ENCODE peak calls at places on chromosomes 1 and 21, in eight cellular contexts. N is tibial nerve; X is aorta; T is CD8-positive, alpha-beta T cell; C is stomach; B is naive thymus-derived CD4-positive, alpha-beta T cell; Y is pancreas; K is cardiac muscle cell. P is an unnamed sample. For H3K9me3, the result is how much of the 10 kb centered on the place peaks cover.

GRCh38 chr21:42836767-42837301 is 42.5 kb downstream of the WDR4 start:
- DNase-seq in N (no peak), X (no peak), T (no peak), C (peak), B (no peak), Y (peak), K (no peak), P (no peak)

GRCh38 chr1:37562984-37563383 is 6.2 kb downstream of the DNALI1 start:
- DNase-seq in N (no peak), X (no peak), T (no peak), C (no peak), B (no peak), Y (no peak), K (no peak), P (no peak)

GRCh38 chr1:161197560-161198205 is 1.2 kb downstream of the ADAMTS4 start:
- DNase-seq in N (no peak), X (peak), T (no peak), C (no peak), B (no peak), Y (no peak), K (no peak), P (no peak)

GRCh38 chr1:84406209-84406917 is 8.1 kb downstream of the DNASE2B start:
- DNase-seq in N (no peak), X (no peak), T (no peak), C (no peak), B (no peak), Y (no peak), K (no peak), P (no peak)

GRCh38 chr1:41427943-41428735 is 56.3 kb downstream of the EDN2 start:
- DNase-seq in N (no peak), X (peak), T (no peak), C (no peak), B (no peak), Y (no peak), K (no peak), P (no peak)

GRCh38 chr1:77347646-77348045 is 65.8 kb downstream of the AK5 start:
- DNase-seq in N (no peak), X (no peak), T (no peak), C (no peak), B (no peak), Y (no peak), K (no peak), P (no peak)

GRCh38 chr1:170599033-170599432 is 64.9 kb upstream of the PRRX1 start:
- DNase-seq in N (no peak), X (no peak), T (no peak), C (no peak), B (no peak), Y (no peak), K (no peak), P (no peak)

GRCh38 chr1:67052741-67053534 is 1.0 kb downstream of the SLC35D1 start:
- DNase-seq in N (peak), X (peak), T (peak), C (peak), B (peak), Y (peak), K (peak), P (no peak)

GRCh38 chr21:38365521-38365920 is 108.7 kb downstream of the KCNJ15 start:
- DNase-seq in N (no peak), X (no peak), T (no peak), C (no peak), B (no peak), Y (no peak), K (no peak), P (no peak)

GRCh38 chr1:56297948-56298347 is 281.4 kb downstream of the PLPP3 start:
- DNase-seq in N (no peak), X (no peak), T (no peak), C (no peak), B (no peak), Y (no peak), K (no peak), P (no peak)

GRCh38 chr1:224064150-224064549 is 49.8 kb upstream of the FBXO28 start:
- DNase-seq in N (no peak), X (no peak), T (no peak), C (no peak), B (no peak), Y (no peak), K (no peak), P (no peak)

GRCh38 chr1:4868521-4868920 is 214.1 kb downstream of the AJAP1 start:
- DNase-seq in N (no peak), X (no peak), T (no peak), C (no peak), B (no peak), Y (no peak), K (no peak), P (no peak)

DNA sequence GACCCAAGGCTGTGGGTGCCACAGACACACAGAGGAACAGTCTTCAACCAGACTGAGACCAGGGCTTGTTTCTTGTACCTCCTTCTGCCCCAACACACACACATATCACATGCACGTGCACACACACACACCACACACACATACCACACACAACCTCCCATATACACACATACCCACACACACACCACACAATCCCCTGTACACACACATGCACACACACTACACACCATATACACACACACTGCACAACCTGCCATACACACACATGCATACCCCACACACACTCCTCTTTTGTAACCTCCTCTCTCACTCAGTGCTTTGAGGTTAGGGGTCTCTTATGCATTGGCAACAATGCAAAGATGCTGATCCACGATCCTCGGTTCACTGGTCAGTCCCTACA is 217.0 kb downstream of the AJAP1 start:
- DNase-seq in N (no peak), X (no peak), T (no peak), C (no peak), B (no peak), Y (no peak), K (no peak), P (no peak)
- H3K9me3 ChIP-seq in N (under half), X (under half), T (under half), C (under half), B (under half), Y (under half), K (under half), P (under half)

DNA sequence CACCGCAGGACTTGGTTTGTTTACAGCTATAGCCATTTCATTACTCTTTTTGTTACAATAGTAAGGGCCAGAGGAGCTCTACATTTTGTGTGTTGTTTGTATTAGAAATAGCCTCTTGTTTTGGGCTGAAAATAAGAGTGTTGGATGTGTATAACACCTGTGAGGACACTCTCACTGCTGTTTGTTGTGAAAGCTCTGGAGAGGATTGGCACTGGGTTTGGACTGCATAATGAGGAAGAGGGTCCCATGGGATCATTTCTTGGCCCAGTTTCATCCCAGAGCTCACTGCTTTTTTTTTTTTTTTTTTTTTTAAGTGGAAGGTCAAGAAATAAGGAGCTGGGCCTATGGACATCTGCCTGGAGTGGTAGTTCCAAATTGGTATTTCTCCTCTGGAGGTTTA is 61.6 kb upstream of the KIAA0040 start:
- DNase-seq in N (no peak), X (no peak), T (no peak), C (no peak), B (no peak), Y (no peak), K (no peak), P (no peak)
- H3K9me3 ChIP-seq in N (under half), X (under half), T (under half), C (under half), B (under half), Y (under half), K (under half), P (under half)

DNA sequence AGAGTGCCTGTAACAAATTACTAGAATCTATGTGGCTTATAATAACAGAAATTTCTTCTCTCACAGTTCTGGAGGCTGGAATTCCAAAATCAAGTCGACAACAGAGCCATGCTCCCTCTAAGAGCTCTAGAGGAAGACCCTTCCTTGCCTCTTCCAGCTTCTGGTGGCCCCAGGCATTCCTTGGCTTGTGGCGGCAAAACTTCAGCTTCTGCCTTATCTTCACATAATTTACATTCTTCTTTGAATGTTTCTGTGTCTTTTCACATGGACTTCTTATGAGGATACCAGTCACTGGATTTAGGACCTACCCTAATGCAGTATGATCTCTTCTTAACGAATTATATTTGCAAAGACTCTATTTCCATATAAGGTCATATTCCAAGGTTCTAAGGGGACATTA is 324.4 kb downstream of the PCP4 start:
- DNase-seq in N (no peak), X (no peak), T (no peak), C (no peak), B (no peak), Y (no peak), K (no peak), P (no peak)
- H3K9me3 ChIP-seq in N (under half), X (under half), T (under half), C (under half), B (under half), Y (under half), K (under half), P (under half)

GRCh38 chr1:248779350-248779749 is 23.8 kb upstream of the LYPD8 start:
- DNase-seq in N (no peak), X (no peak), T (no peak), C (no peak), B (no peak), Y (no peak), K (no peak), P (no peak)
- H3K9me3 ChIP-seq in N (under half), X (under half), T (under half), C (under half), B (under half), Y (under half), K (under half), P (under half)

GRCh38 chr1:42506576-42506975 is 43.5 kb downstream of the CCDC30 start:
- DNase-seq in N (no peak), X (no peak), T (no peak), C (no peak), B (no peak), Y (no peak), K (no peak), P (no peak)
- H3K9me3 ChIP-seq in N (half or more), X (under half), T (under half), C (under half), B (under half), Y (under half), K (under half), P (under half)

GRCh38 chr21:32858628-32859027 is 87.1 kb upstream of the PAXBP1 start:
- DNase-seq in N (no peak), X (no peak), T (no peak), C (no peak), B (no peak), Y (no peak), K (no peak), P (no peak)
- H3K9me3 ChIP-seq in N (under half), X (under half), T (under half), C (under half), B (under half), Y (under half), K (under half), P (under half)

DNA sequence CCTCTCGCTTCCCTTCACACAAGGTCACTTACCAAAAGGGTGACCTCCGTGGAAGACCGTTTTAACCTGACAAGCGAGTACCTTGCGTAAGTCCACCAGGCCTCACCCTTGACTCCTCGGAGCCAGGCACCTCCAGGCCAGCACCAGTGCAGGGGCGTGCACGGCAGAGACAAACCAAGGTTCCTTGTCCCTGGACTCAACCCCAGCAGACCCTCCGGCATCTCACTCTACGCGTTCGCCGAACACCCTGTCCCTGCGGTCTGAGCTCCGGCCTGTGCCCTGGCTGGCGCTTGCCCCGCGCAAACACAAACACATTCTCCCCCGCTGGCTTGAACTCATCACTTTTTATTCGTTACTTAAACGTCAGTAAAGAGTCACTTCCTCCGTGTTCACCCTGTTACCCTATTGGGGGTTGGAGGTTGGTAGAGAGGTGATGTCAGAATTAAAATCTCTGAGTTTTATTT is 4.6 kb downstream of the TBX15 start:
- DNase-seq in N (no peak), X (no peak), T (no peak), C (no peak), B (no peak), Y (no peak), K (no peak), P (no peak)
- H3K9me3 ChIP-seq in N (under half), X (under half), T (under half), C (under half), B (under half), Y (under half), K (under half), P (under half)

GRCh38 chr1:233257786-233258185 is 37.7 kb downstream of the PCNX2 start:
- DNase-seq in N (no peak), X (no peak), T (no peak), C (no peak), B (no peak), Y (no peak), K (no peak), P (no peak)
- H3K9me3 ChIP-seq in N (under half), X (under half), T (under half), C (under half), B (under half), Y (under half), K (under half), P (under half)

GRCh38 chr1:12175456-12175797 is 8.6 kb downstream of the TNFRSF1B start:
- DNase-seq in N (no peak), X (no peak), T (no peak), C (no peak), B (no peak), Y (no peak), K (no peak), P (no peak)
- H3K9me3 ChIP-seq in N (under half), X (under half), T (under half), C (under half), B (under half), Y (under half), K (under half), P (under half)

GRCh38 chr1:151210830-151211229 is 12.5 kb downstream of the PIP5K1A start:
- DNase-seq in N (no peak), X (no peak), T (no peak), C (no peak), B (no peak), Y (no peak), K (no peak), P (no peak)

GRCh38 chr1:151211972-151212705 is 13.8 kb downstream of the PIP5K1A start:
- DNase-seq in N (no peak), X (no peak), T (no peak), C (no peak), B (peak), Y (no peak), K (no peak), P (no peak)

DNA sequence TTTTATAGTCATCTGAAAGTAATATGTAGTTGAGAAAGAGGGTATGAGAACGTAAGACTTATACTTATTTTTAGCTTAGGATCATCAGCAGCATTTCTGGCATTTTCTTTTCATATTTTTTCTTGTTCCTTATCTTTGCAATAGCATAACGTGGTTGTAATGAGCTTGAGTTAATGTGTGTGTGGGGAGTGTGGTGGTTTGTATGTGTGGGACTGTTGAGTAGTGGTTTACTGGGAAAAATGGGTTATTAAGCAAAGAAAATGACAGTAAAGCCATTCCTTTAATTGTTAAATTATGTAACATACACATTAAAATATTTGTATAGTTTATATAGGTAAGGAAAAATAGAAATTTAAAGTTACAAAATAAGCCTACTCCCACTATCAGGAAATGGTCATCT is 15.2 kb downstream of the PIP5K1A start:
- DNase-seq in N (no peak), X (no peak), T (no peak), C (no peak), B (no peak), Y (no peak), K (no peak), P (no peak)
- H3K9me3 ChIP-seq in N (under half), X (under half), T (under half), C (under half), B (under half), Y (under half), K (under half), P (under half)